ENCODE peak calls at places on chromosomes 11 and 22, in five cellular contexts. One of them, this sample, is unnamed.

GRCh38 chr22:46007848-46008261 is 30.9 kb upstream of the WNT7B start:
- DNase-seq in nephron progenitor cell: no peak
- DNase-seq in activated naive CD4-positive, alpha-beta T cell treated with anti-CD3 and anti-CD28 coated beads for 36 hours: no peak
- DNase-seq in memory B cell: no peak
- DNase-seq in EH: peak
- DNase-seq in this sample: no peak

GRCh38 chr11:121226415-121227263 is 65.9 kb upstream of the SC5D start:
- DNase-seq in EH: no peak
- DNase-seq in memory B cell: no peak
- DNase-seq in activated naive CD4-positive, alpha-beta T cell treated with anti-CD3 and anti-CD28 coated beads for 36 hours: no peak
- DNase-seq in nephron progenitor cell: no peak
- DNase-seq in this sample: no peak

GRCh38 chr11:111603633-111604130 is 1.4 kb downstream of the SIK2 start:
- DNase-seq in memory B cell: no peak
- DNase-seq in EH: peak
- DNase-seq in nephron progenitor cell: no peak
- DNase-seq in activated naive CD4-positive, alpha-beta T cell treated with anti-CD3 and anti-CD28 coated beads for 36 hours: no peak
- DNase-seq in this sample: no peak

GRCh38 chr11:118012083-118012669 is 26.0 kb downstream of the IL10RA start:
- DNase-seq in activated naive CD4-positive, alpha-beta T cell treated with anti-CD3 and anti-CD28 coated beads for 36 hours: no peak
- DNase-seq in EH: peak
- DNase-seq in memory B cell: no peak
- DNase-seq in nephron progenitor cell: no peak
- DNase-seq in this sample: no peak

GRCh38 chr11:70471254-70471653 is 72.9 kb downstream of the CTTN start:
- DNase-seq in activated naive CD4-positive, alpha-beta T cell treated with anti-CD3 and anti-CD28 coated beads for 36 hours: peak
- DNase-seq in EH: peak
- DNase-seq in nephron progenitor cell: peak
- DNase-seq in memory B cell: no peak
- DNase-seq in this sample: no peak

GRCh38 chr11:19777342-19778102 is 64.9 kb downstream of the NAV2 start:
- DNase-seq in nephron progenitor cell: peak
- DNase-seq in EH: peak
- DNase-seq in activated naive CD4-positive, alpha-beta T cell treated with anti-CD3 and anti-CD28 coated beads for 36 hours: peak
- DNase-seq in memory B cell: peak
- DNase-seq in this sample: no peak

GRCh38 chr11:68049509-68050370 is 10.9 kb downstream of the TCIRG1 start:
- DNase-seq in nephron progenitor cell: no peak
- DNase-seq in activated naive CD4-positive, alpha-beta T cell treated with anti-CD3 and anti-CD28 coated beads for 36 hours: no peak
- DNase-seq in EH: no peak
- DNase-seq in memory B cell: no peak
- DNase-seq in this sample: no peak

GRCh38 chr11:9060700-9061111 is 30.7 kb downstream of the SCUBE2 start:
- DNase-seq in nephron progenitor cell: no peak
- DNase-seq in activated naive CD4-positive, alpha-beta T cell treated with anti-CD3 and anti-CD28 coated beads for 36 hours: peak
- DNase-seq in EH: peak
- DNase-seq in memory B cell: no peak
- DNase-seq in this sample: no peak

GRCh38 chr11:124646148-124646547 is 23.5 kb downstream of the TBRG1 start:
- DNase-seq in memory B cell: no peak
- DNase-seq in nephron progenitor cell: no peak
- DNase-seq in activated naive CD4-positive, alpha-beta T cell treated with anti-CD3 and anti-CD28 coated beads for 36 hours: no peak
- DNase-seq in EH: no peak
- DNase-seq in this sample: no peak